ENCODE peak calls at places on chromosomes 3 and 15, in eight cellular contexts. X, H, W, B, S, V, L and D are unnamed samples.

GRCh38 chr3:194985031-194985578 is 285.9 kb downstream of the XXYLT1 start:
- DNase-seq in X (no peak), H (no peak), W (no peak), B (no peak), S (peak), V (peak), L (no peak), D (no peak)

GRCh38 chr3:56974242-56974945 is 86.1 kb upstream of the SPATA12 start:
- DNase-seq in X (no peak), H (no peak), W (no peak), B (no peak), S (no peak), V (no peak), L (no peak), D (no peak)

GRCh38 chr15:30827625-30828303 is 76.0 kb upstream of the FAN1 start:
- DNase-seq in X (no peak), H (no peak), W (no peak), B (no peak), S (no peak), V (no peak), L (no peak), D (no peak)

GRCh38 chr15:55234104-55234799 is 37.5 kb upstream of the RSL24D1 start:
- DNase-seq in X (no peak), H (no peak), W (no peak), B (no peak), S (no peak), V (no peak), L (no peak), D (no peak)

GRCh38 chr3:107124885-107125284 is 252.4 kb upstream of the CCDC54 start:
- DNase-seq in X (no peak), H (no peak), W (no peak), B (no peak), S (no peak), V (no peak), L (no peak), D (no peak)

GRCh38 chr3:127652246-127652995 is 20.3 kb upstream of the ABTB1 start:
- DNase-seq in X (peak), H (no peak), W (no peak), B (peak), S (no peak), V (peak), L (no peak), D (no peak)

GRCh38 chr3:8607285-8608040 is 37.1 kb downstream of the SSUH2 start:
- DNase-seq in X (peak), H (no peak), W (no peak), B (peak), S (no peak), V (no peak), L (no peak), D (no peak)

GRCh38 chr15:41102854-41103253 is 13.2 kb downstream of the INO80 start:
- DNase-seq in X (no peak), H (no peak), W (no peak), B (no peak), S (no peak), V (no peak), L (no peak), D (no peak)

GRCh38 chr3:125035217-125035616 is 20.6 kb downstream of the HEG1 start:
- DNase-seq in X (no peak), H (no peak), W (no peak), B (no peak), S (no peak), V (no peak), L (no peak), D (no peak)

GRCh38 chr3:48352546-48352945 is 19.1 kb upstream of the SPINK8 start:
- DNase-seq in X (no peak), H (no peak), W (no peak), B (no peak), S (no peak), V (no peak), L (no peak), D (peak)

GRCh38 chr3:128439226-128439625 is 27.5 kb downstream of the DNAJB8 start:
- DNase-seq in X (no peak), H (no peak), W (no peak), B (no peak), S (no peak), V (no peak), L (no peak), D (no peak)

GRCh38 chr3:156489462-156489911 is 65.4 kb downstream of the SSR3 start:
- DNase-seq in X (no peak), H (no peak), W (no peak), B (no peak), S (no peak), V (no peak), L (no peak), D (no peak)

GRCh38 chr3:146256851-146257486 is 6.1 kb upstream of the PLSCR4 start:
- DNase-seq in X (no peak), H (no peak), W (no peak), B (no peak), S (no peak), V (no peak), L (no peak), D (no peak)

GRCh38 chr3:47365213-47366153 is 15.3 kb upstream of the PTPN23 start:
- DNase-seq in X (no peak), H (no peak), W (no peak), B (no peak), S (no peak), V (no peak), L (no peak), D (no peak)

GRCh38 chr3:187741403-187742350 is 3.6 kb downstream of the BCL6 start:
- DNase-seq in X (no peak), H (peak), W (peak), B (peak), S (no peak), V (peak), L (no peak), D (no peak)

GRCh38 chr3:171461087-171461917 is 1.1 kb upstream of the TNIK start:
- DNase-seq in X (no peak), H (no peak), W (peak), B (peak), S (no peak), V (no peak), L (no peak), D (no peak)

GRCh38 chr3:125072310-125072709 is 16.5 kb upstream of the HEG1 start:
- DNase-seq in X (no peak), H (no peak), W (no peak), B (no peak), S (no peak), V (no peak), L (no peak), D (no peak)

GRCh38 chr15:99452728-99453643 is 112.8 kb upstream of the MEF2A start:
- DNase-seq in X (no peak), H (no peak), W (no peak), B (no peak), S (no peak), V (peak), L (no peak), D (no peak)

GRCh38 chr3:72446406-72447058 is 401.7 kb downstream of the SHQ1 start:
- DNase-seq in X (no peak), H (peak), W (peak), B (no peak), S (no peak), V (no peak), L (no peak), D (no peak)

GRCh38 chr3:58234516-58234931 is 3.1 kb upstream of the ABHD6 start:
- DNase-seq in X (no peak), H (no peak), W (no peak), B (peak), S (no peak), V (no peak), L (no peak), D (no peak)

GRCh38 chr3:172138792-172139507 is 99.6 kb downstream of the FNDC3B start:
- DNase-seq in X (no peak), H (no peak), W (no peak), B (no peak), S (no peak), V (no peak), L (peak), D (no peak)

GRCh38 chr3:134134698-134135415 is 105.1 kb upstream of the SLCO2A1 start:
- DNase-seq in X (no peak), H (no peak), W (no peak), B (no peak), S (no peak), V (no peak), L (no peak), D (no peak)

GRCh38 chr3:31729082-31729481 is 196.4 kb downstream of the STT3B start:
- DNase-seq in X (no peak), H (no peak), W (no peak), B (no peak), S (no peak), V (no peak), L (no peak), D (no peak)

GRCh38 chr15:26260517-26261133 is 397.5 kb upstream of the ATP10A start:
- DNase-seq in X (no peak), H (no peak), W (no peak), B (peak), S (no peak), V (no peak), L (no peak), D (no peak)

GRCh38 chr3:78029775-78030174 is 989.9 kb downstream of the ROBO2 start:
- DNase-seq in X (no peak), H (no peak), W (no peak), B (no peak), S (no peak), V (peak), L (no peak), D (no peak)

GRCh38 chr3:88003115-88003755 is 55.6 kb downstream of the CGGBP1 start:
- DNase-seq in X (no peak), H (no peak), W (no peak), B (peak), S (no peak), V (no peak), L (no peak), D (no peak)

GRCh38 chr3:176848431-176849214 is 348.7 kb downstream of the TBL1XR1 start:
- DNase-seq in X (no peak), H (no peak), W (no peak), B (no peak), S (no peak), V (no peak), L (no peak), D (no peak)

GRCh38 chr3:41893977-41894376 is 67.9 kb downstream of the ULK4 start:
- DNase-seq in X (no peak), H (no peak), W (peak), B (peak), S (no peak), V (no peak), L (no peak), D (no peak)

GRCh38 chr15:100968043-100968966 is 49.1 kb downstream of the LRRK1 start:
- DNase-seq in X (no peak), H (no peak), W (no peak), B (no peak), S (no peak), V (no peak), L (no peak), D (no peak)

GRCh38 chr3:40396406-40396805 is 9.4 kb downstream of the ENTPD3 start:
- DNase-seq in X (no peak), H (no peak), W (no peak), B (no peak), S (no peak), V (no peak), L (no peak), D (no peak)

GRCh38 chr3:114155370-114155821 is 23.5 kb downstream of the DRD3 start:
- DNase-seq in X (no peak), H (no peak), W (no peak), B (peak), S (no peak), V (no peak), L (no peak), D (no peak)